ENCODE peak calls at places on chromosomes 4 and X, in seven cellular contexts. J is EL; E is NK-92 treated with Interleukin-12 subunit alpha and Interleukin-12 subunit beta, amount 100 ng/mL, for 24 hours; Z is iris pigment epithelial cell; W is renal cortical epithelial cell; H is GM04504; N is AG09319. P is an unnamed sample.

GRCh38 chrX:1448793-1449580 is 3.7 kb downstream of the ASMTL start:
- DNase-seq in J (no peak), E (no peak), Z (no peak), W (no peak), H (no peak), N (no peak), P (no peak)

GRCh38 chrX:149032449-149032848 is 472.7 kb downstream of the IDS start:
- DNase-seq in J (no peak), E (no peak), Z (no peak), W (no peak), H (no peak), N (no peak), P (no peak)

GRCh38 chr4:55173580-55173979 is 48.2 kb upstream of the KDR start:
- DNase-seq in J (peak), E (no peak), Z (peak), W (peak), H (no peak), N (no peak), P (no peak)

GRCh38 chr4:123096038-123096437 is 173.6 kb upstream of the NUDT6 start:
- DNase-seq in J (peak), E (no peak), Z (peak), W (peak), H (no peak), N (no peak), P (no peak)

GRCh38 chrX:20477836-20478532 is 211.3 kb upstream of the RPS6KA3 start:
- DNase-seq in J (no peak), E (no peak), Z (no peak), W (no peak), H (no peak), N (no peak), P (no peak)

GRCh38 chrX:138745215-138745614 is 33.7 kb upstream of the FGF13 start:
- DNase-seq in J (peak), E (no peak), Z (peak), W (peak), H (no peak), N (peak), P (no peak)

GRCh38 chr4:95141376-95141775 is 383.6 kb downstream of the BMPR1B start:
- DNase-seq in J (no peak), E (no peak), Z (peak), W (no peak), H (no peak), N (no peak), P (no peak)

GRCh38 chrX:45172890-45173289 is 27.8 kb downstream of the DIPK2B start:
- DNase-seq in J (peak), E (no peak), Z (peak), W (peak), H (peak), N (no peak), P (no peak)

GRCh38 chrX:15173411-15173810 is 96.5 kb downstream of the ASB9 start:
- DNase-seq in J (no peak), E (no peak), Z (no peak), W (no peak), H (no peak), N (no peak), P (no peak)

GRCh38 chr4:2365913-2366210 is 52.6 kb downstream of the ZFYVE28 start:
- DNase-seq in J (no peak), E (no peak), Z (no peak), W (no peak), H (no peak), N (no peak), P (no peak)

GRCh38 chr4:108172231-108172779 is 3.6 kb upstream of the LEF1 start:
- DNase-seq in J (peak), E (no peak), Z (no peak), W (no peak), H (no peak), N (no peak), P (no peak)

P was measured in HS-27A.